ENCODE peak calls at places on chromosomes 12 and 14, in six cellular contexts. Z, W, D, E, I and T are unnamed samples.

GRCh38 chr14:52329678-52330376 is 15.7 kb downstream of the PTGER2 start:
- DNase-seq in Z (no peak), W (no peak), D (no peak), E (no peak), I (no peak), T (no peak)

GRCh38 chr12:131850856-131851559 is 22.8 kb downstream of the MMP17 start:
- DNase-seq in Z (no peak), W (no peak), D (no peak), E (no peak), I (no peak), T (no peak)

GRCh38 chr14:58865520-58866281 is 227.9 kb downstream of the DACT1 start:
- DNase-seq in Z (no peak), W (no peak), D (no peak), E (no peak), I (peak; percentile 44), T (no peak)

GRCh38 chr14:51575225-51576111 is 76.2 kb upstream of the FRMD6 start:
- DNase-seq in Z (no peak), W (no peak), D (no peak), E (no peak), I (no peak), T (no peak)

GRCh38 chr12:123058471-123058870 is 78.0 kb downstream of the ARL6IP4 start:
- DNase-seq in Z (no peak), W (no peak), D (no peak), E (no peak), I (no peak), T (no peak)

GRCh38 chr12:62259311-62259992 is 752 bp upstream of the USP15 start:
- DNase-seq in Z (no peak), W (no peak), D (no peak), E (no peak), I (no peak), T (no peak)

GRCh38 chr12:45051490-45052105 is 699 bp upstream of the DBX2 start:
- DNase-seq in Z (no peak), W (no peak), D (no peak), E (peak; percentile 50), I (no peak), T (no peak)

GRCh38 chr14:20454359-20454644 is 310 bp downstream of the OSGEP start:
- DNase-seq in Z (peak; percentile 74), W (peak; percentile 73), D (no peak), E (no peak), I (no peak), T (no peak)

GRCh38 chr14:95320076-95320895 is 578 bp upstream of the CLMN start:
- DNase-seq in Z (peak; percentile 40), W (no peak), D (no peak), E (peak; percentile 52), I (no peak), T (no peak)

GRCh38 chr12:82326905-82327503 is 31.2 kb downstream of the CCDC59 start:
- DNase-seq in Z (no peak), W (no peak), D (peak; percentile 7), E (no peak), I (no peak), T (no peak)

GRCh38 chr12:129184066-129184695 is 330.9 kb downstream of the GLT1D1 start:
- DNase-seq in Z (no peak), W (no peak), D (no peak), E (no peak), I (no peak), T (no peak)

GRCh38 chr14:53670701-53671100 is 285.9 kb downstream of the BMP4 start:
- DNase-seq in Z (no peak), W (no peak), D (peak; percentile 37), E (no peak), I (peak; percentile 21), T (peak; percentile 33)

GRCh38 chr14:53247596-53248370 is 94.7 kb upstream of the DDHD1 start:
- DNase-seq in Z (no peak), W (no peak), D (no peak), E (no peak), I (no peak), T (no peak)

GRCh38 chr14:49767473-49768300 is at the start of gene KLHDC2:
- DNase-seq in Z (peak; percentile 83), W (peak; percentile 82), D (peak; percentile 58), E (peak; percentile 86), I (peak; percentile 67), T (no peak)

GRCh38 chr14:61332658-61333029 is 11.3 kb downstream of the PRKCH start:
- DNase-seq in Z (no peak), W (no peak), D (no peak), E (no peak), I (no peak), T (no peak)

GRCh38 chr12:7899755-7900154 is 27.0 kb upstream of the SLC2A14 start:
- DNase-seq in Z (no peak), W (no peak), D (no peak), E (no peak), I (peak; percentile 16), T (no peak)

GRCh38 chr14:36300337-36300736 is 20.1 kb downstream of the MBIP start:
- DNase-seq in Z (no peak), W (no peak), D (no peak), E (no peak), I (no peak), T (no peak)

GRCh38 chr14:23582906-23583760 is 4.5 kb upstream of the JPH4 start:
- DNase-seq in Z (no peak), W (no peak), D (no peak), E (no peak), I (no peak), T (no peak)

GRCh38 chr14:52325632-52326031 is 11.5 kb downstream of the PTGER2 start:
- DNase-seq in Z (no peak), W (no peak), D (no peak), E (no peak), I (peak; percentile 80), T (no peak)

GRCh38 chr14:69650948-69651369 is 39.6 kb downstream of the SUSD6 start:
- DNase-seq in Z (peak; percentile 55), W (no peak), D (no peak), E (no peak), I (no peak), T (no peak)

GRCh38 chr14:64038857-64039542 is 186.2 kb downstream of the SYNE2 start:
- DNase-seq in Z (no peak), W (no peak), D (no peak), E (no peak), I (no peak), T (no peak)

GRCh38 chr12:127162902-127163301 is 1104.1 kb upstream of the TMEM132C start:
- DNase-seq in Z (no peak), W (no peak), D (peak; percentile 61), E (no peak), I (no peak), T (no peak)

GRCh38 chr14:89491701-89492381 is 74.8 kb upstream of the FOXN3 start:
- DNase-seq in Z (no peak), W (no peak), D (no peak), E (no peak), I (no peak), T (no peak)

GRCh38 chr14:89486505-89486904 is 69.5 kb upstream of the FOXN3 start:
- DNase-seq in Z (no peak), W (no peak), D (no peak), E (no peak), I (no peak), T (no peak)

GRCh38 chr14:89486961-89487360 is 69.9 kb upstream of the FOXN3 start:
- DNase-seq in Z (no peak), W (no peak), D (no peak), E (no peak), I (no peak), T (no peak)

GRCh38 chr14:89493406-89493805 is 76.4 kb upstream of the FOXN3 start:
- DNase-seq in Z (no peak), W (no peak), D (no peak), E (no peak), I (no peak), T (no peak)

GRCh38 chr14:89489796-89490506 is 72.9 kb upstream of the FOXN3 start:
- DNase-seq in Z (no peak), W (no peak), D (no peak), E (no peak), I (no peak), T (no peak)
- H3K4me3 ChIP-seq in Z (peak overlapping the region; percentile 10), W (no peak overlapping the region), D (no peak overlapping the region), E (no peak overlapping the region), I (peak overlapping the region; percentile 32), T (peak overlapping the region; percentile 46)

GRCh38 chr14:90280096-90280495 is 23.7 kb downstream of the PSMC1 start:
- DNase-seq in Z (no peak), W (no peak), D (no peak), E (no peak), I (no peak), T (no peak)
- TF ChIP-seq CTCF in Z (no peak), W (no peak), D (no peak), E (no peak), I (no peak), T (no peak)

GRCh38 chr12:89363582-89363981 is 11.3 kb upstream of the DUSP6 start:
- DNase-seq in Z (no peak), W (no peak), D (no peak), E (no peak), I (no peak), T (no peak)

GRCh38 chr12:89364631-89365030 is 12.3 kb upstream of the DUSP6 start:
- DNase-seq in Z (no peak), W (no peak), D (no peak), E (no peak), I (no peak), T (no peak)

GRCh38 chr12:89366676-89367364 is 14.5 kb upstream of the DUSP6 start:
- DNase-seq in Z (no peak), W (no peak), D (no peak), E (no peak), I (no peak), T (no peak)

GRCh38 chr12:89363084-89363483 is 10.8 kb upstream of the DUSP6 start:
- DNase-seq in Z (no peak), W (no peak), D (no peak), E (no peak), I (no peak), T (no peak)

DNA sequence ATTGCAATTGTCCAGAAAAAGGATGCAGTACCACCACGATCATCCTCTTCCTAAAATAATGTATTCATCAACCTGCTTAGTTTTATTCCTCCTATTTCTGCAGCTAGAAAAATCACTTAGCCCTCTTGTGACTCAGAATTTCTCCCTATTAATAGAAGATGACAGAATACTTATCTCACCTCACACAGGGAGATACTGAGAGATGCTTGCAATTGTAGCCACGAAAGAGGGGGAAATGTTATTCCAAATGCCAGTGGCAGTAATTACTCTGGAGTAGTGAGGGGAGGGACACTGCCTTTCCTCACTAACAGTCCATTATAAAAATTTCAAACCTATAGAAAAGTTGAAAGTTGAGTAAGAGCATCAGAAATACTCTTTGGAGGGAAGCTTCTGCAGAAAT is 11.8 kb upstream of the DUSP6 start:
- DNase-seq in Z (no peak), W (no peak), D (no peak), E (no peak), I (no peak), T (no peak)
- H3K4me3 ChIP-seq in Z (no peak overlapping the region), W (no peak overlapping the region), D (no peak overlapping the region), E (no peak overlapping the region), I (no peak overlapping the region), T (no peak overlapping the region)

DNA sequence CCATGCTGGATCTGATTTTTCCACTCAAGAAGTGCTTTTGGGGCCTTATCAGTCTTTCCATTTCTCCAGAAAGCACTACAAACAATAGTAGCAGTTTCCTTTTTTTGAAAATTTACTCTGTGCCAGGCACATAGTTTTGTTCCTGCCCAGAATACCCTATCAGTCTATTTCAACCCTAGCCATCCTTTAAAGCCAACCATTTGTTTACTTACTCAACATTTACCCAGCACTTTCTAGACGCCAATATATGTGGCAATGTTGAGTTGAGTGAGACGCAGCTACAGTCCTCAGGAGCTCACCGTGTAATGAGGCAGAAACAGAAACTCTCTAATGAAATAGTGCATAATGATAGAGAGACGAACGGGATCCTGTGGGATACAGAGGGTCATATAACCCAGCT is 32.9 kb upstream of the CHST11 start:
- DNase-seq in Z (no peak), W (no peak), D (no peak), E (no peak), I (no peak), T (no peak)
- TF ChIP-seq CTCF in Z (no peak), W (no peak), D (no peak), E (no peak), I (no peak), T (no peak)